ENCODE peak calls at places on chromosomes 13 and 19, in nine cellular contexts. Z is left ventricle myocardium inferior, W is transverse colon, O is neural progenitor cell, B is neuronal stem cell, N is tibial nerve, X is stomach, T is psoas muscle, D is tibial artery. A is an unnamed sample. For H3K4me1 and H3K27me3, the result is how much of the 10 kb centered on the place peaks cover.

GRCh38 chr19:17576758-17577532 is 21.5 kb downstream of the COLGALT1 start:
- DNase-seq in W (peak), Z (no peak), B (peak), D (no peak), N (peak), T (no peak), X (no peak), O (peak), A (no peak)

GRCh38 chr19:19822148-19822429 is 539 bp upstream of the ZNF506 start:
- DNase-seq in W (peak), D (peak), T (no peak), O (no peak), N (no peak), X (no peak), Z (no peak), B (no peak), A (no peak)

GRCh38 chr19:16368385-16369305 is 44.0 kb downstream of the KLF2 start:
- DNase-seq in X (no peak), B (no peak), T (no peak), O (no peak), D (no peak), W (no peak), N (no peak), Z (no peak), A (peak)

GRCh38 chr19:35139618-35139943 is 957 bp downstream of the FXYD1 start:
- DNase-seq in N (no peak), B (no peak), Z (no peak), X (no peak), O (no peak), T (no peak), W (no peak), D (no peak), A (no peak)

GRCh38 chr19:42277821-42278809 is 9.1 kb downstream of the CIC start:
- DNase-seq in T (no peak), D (no peak), Z (no peak), W (no peak), X (no peak), O (no peak), N (no peak), B (no peak), A (no peak)

GRCh38 chr13:45921337-45921736 is 69.8 kb upstream of the SIAH3 start:
- DNase-seq in Z (no peak), B (no peak), O (no peak), W (no peak), N (no peak), T (no peak), X (no peak), D (no peak), A (no peak)

GRCh38 chr13:49731766-49732165 is 40.5 kb upstream of the EBPL start:
- DNase-seq in O (no peak), N (no peak), D (no peak), X (no peak), B (no peak), W (no peak), T (no peak), Z (no peak), A (no peak)

GRCh38 chr13:50081899-50082425 is 66.7 kb downstream of the KCNRG start:
- DNase-seq in X (peak), W (peak), N (peak), D (peak), B (peak), T (peak), O (peak), Z (peak), A (peak)

GRCh38 chr19:11446652-11447301 is 11.3 kb downstream of the PRKCSH start:
- DNase-seq in Z (peak), O (peak), X (peak), D (peak), T (peak), B (no peak), W (peak), N (peak), A (no peak)

GRCh38 chr19:5154129-5154798 is 185.4 kb downstream of the KDM4B start:
- DNase-seq in Z (no peak), O (peak), X (peak), T (no peak), N (no peak), W (peak), B (no peak), D (no peak), A (peak)

GRCh38 chr13:27770809-27771208 is 21.5 kb upstream of the GSX1 start:
- DNase-seq in Z (no peak), N (no peak), B (no peak), W (peak), O (peak), D (no peak), T (no peak), X (no peak), A (no peak)

GRCh38 chr13:20188649-20189553 is 3.8 kb downstream of the GJB2 start:
- DNase-seq in X (no peak), B (no peak), Z (no peak), W (peak), O (peak), T (no peak), D (no peak), N (no peak), A (no peak)

GRCh38 chr13:100602472-100603142 is 14.0 kb upstream of the GGACT start:
- DNase-seq in B (no peak), X (no peak), W (no peak), Z (no peak), D (no peak), T (no peak), O (no peak), N (no peak), A (no peak)

GRCh38 chr19:36082916-36083315 is 28.0 kb upstream of the OVOL3 start:
- DNase-seq in N (no peak), T (no peak), O (no peak), X (no peak), B (no peak), D (no peak), W (no peak), Z (no peak), A (no peak)

GRCh38 chr19:10686661-10687517 is 14.3 kb upstream of the QTRT1 start:
- DNase-seq in D (peak), O (no peak), T (no peak), W (no peak), X (no peak), B (no peak), N (no peak), Z (peak), A (no peak)

GRCh38 chr13:70394149-70394548 is 285.9 kb upstream of the KLHL1 start:
- DNase-seq in D (no peak), W (no peak), X (no peak), Z (no peak), O (peak), N (no peak), B (no peak), T (no peak), A (no peak)

GRCh38 chr13:62964522-62964921 is 1548.9 kb upstream of the PCDH20 start:
- DNase-seq in Z (no peak), D (no peak), W (no peak), X (no peak), T (no peak), O (no peak), N (no peak), B (no peak), A (no peak)

GRCh38 chr13:101576977-101577376 is 124.5 kb downstream of the ITGBL1 start:
- DNase-seq in Z (no peak), W (no peak), B (no peak), O (no peak), N (no peak), T (no peak), D (no peak), X (no peak), A (no peak)

GRCh38 chr13:106103779-106104178 is 431.7 kb downstream of the EFNB2 start:
- DNase-seq in O (no peak), W (no peak), Z (no peak), N (no peak), X (no peak), D (no peak), B (no peak), T (no peak), A (no peak)

GRCh38 chr19:1122972-1123363 is 19.2 kb downstream of the GPX4 start:
- DNase-seq in N (no peak), T (peak), Z (no peak), B (peak), D (no peak), X (peak), W (peak), O (peak), A (no peak)

GRCh38 chr13:50412046-50412617 is 396.9 kb downstream of the KCNRG start:
- DNase-seq in D (no peak), N (no peak), Z (no peak), X (no peak), B (no peak), O (no peak), W (no peak), T (no peak), A (no peak)

GRCh38 chr13:32946558-32946957 is 69.7 kb upstream of the KL start:
- DNase-seq in N (no peak), O (no peak), D (no peak), Z (no peak), X (no peak), B (no peak), T (no peak), W (no peak), A (no peak)

GRCh38 chr13:98143157-98143553 is 261 bp downstream of the FARP1 start:
- DNase-seq in T (no peak), N (no peak), W (no peak), Z (peak), O (no peak), D (peak), X (no peak), B (peak), A (no peak)

GRCh38 chr19:35963514-35963913 is 27.3 kb downstream of the LRFN3 start:
- DNase-seq in D (no peak), Z (no peak), X (no peak), O (peak), W (no peak), B (peak), T (no peak), N (no peak), A (no peak)

GRCh38 chr19:22118132-22118531 is 65.8 kb downstream of the ZNF257 start:
- DNase-seq in X (no peak), B (no peak), W (no peak), D (no peak), O (no peak), N (no peak), T (no peak), Z (no peak), A (no peak)

GRCh38 chr19:18519962-18520847 is 1.7 kb downstream of the ELL start:
- DNase-seq in T (peak), N (peak), B (peak), X (peak), O (peak), D (peak), Z (peak), W (peak), A (peak)

GRCh38 chr19:38683393-38684077 is 36.1 kb downstream of the ACTN4 start:
- DNase-seq in Z (no peak), W (peak), X (peak), O (peak), T (peak), B (no peak), D (peak), N (no peak), A (peak)

GRCh38 chr13:114142137-114142550 is 9.7 kb upstream of the RASA3 start:
- DNase-seq in D (no peak), B (no peak), O (no peak), X (no peak), Z (no peak), W (no peak), N (no peak), T (no peak), A (no peak)

GRCh38 chr19:33306853-33307792 is 4.8 kb upstream of the CEBPA start:
- DNase-seq in O (no peak), Z (no peak), W (peak), D (no peak), X (peak), B (no peak), T (no peak), N (no peak), A (no peak)

DNA sequence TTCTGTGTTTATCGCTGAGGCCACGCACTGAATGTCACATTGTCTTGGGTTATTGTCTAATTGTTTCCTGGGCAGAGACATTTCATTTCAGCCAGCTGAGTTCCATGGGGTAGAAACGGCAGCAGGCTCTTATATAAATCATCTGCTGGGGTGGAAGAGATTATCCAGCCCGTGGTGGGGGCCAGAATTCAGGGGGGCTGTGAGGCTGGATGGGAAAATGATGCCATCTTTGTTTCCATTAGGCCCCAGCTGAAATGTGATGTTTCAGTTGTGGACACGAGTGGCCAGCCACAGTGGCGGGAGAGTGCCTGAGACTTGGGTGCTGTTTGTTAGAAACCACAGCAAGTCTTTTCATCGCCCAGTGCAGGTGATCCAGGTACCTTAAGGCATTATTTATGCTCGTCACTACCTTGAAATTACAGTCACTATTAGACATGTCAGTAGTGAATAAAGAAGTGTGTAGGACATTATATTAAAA is 82.6 kb upstream of the TM9SF2 start:
- DNase-seq in N (no peak), B (no peak), O (no peak), X (peak), T (no peak), D (no peak), W (no peak), Z (no peak), A (no peak)
- H3K4me1 ChIP-seq in N (under half), B (under half), O (under half), X (under half), T (under half), D (under half), W (under half), Z (under half), A (half or more)

GRCh38 chr13:111122631-111123030 is 7.5 kb downstream of the ARHGEF7 start:
- DNase-seq in W (no peak), B (no peak), Z (no peak), D (no peak), X (no peak), N (no peak), O (no peak), T (no peak), A (no peak)
- H3K27me3 ChIP-seq in W (under half), B (under half), Z (under half), D (under half), X (under half), N (under half), O (under half), T (under half), A (under half)

GRCh38 chr19:3104708-3104983 is 10.5 kb downstream of the GNA11 start:
- DNase-seq in T (no peak), B (no peak), O (no peak), D (no peak), Z (no peak), X (no peak), N (no peak), W (no peak), A (no peak)
- H3K27ac ChIP-seq in T (no peak), B (no peak), O (no peak), D (no peak), Z (peak), X (no peak), N (peak), W (peak), A (no peak)

DNA sequence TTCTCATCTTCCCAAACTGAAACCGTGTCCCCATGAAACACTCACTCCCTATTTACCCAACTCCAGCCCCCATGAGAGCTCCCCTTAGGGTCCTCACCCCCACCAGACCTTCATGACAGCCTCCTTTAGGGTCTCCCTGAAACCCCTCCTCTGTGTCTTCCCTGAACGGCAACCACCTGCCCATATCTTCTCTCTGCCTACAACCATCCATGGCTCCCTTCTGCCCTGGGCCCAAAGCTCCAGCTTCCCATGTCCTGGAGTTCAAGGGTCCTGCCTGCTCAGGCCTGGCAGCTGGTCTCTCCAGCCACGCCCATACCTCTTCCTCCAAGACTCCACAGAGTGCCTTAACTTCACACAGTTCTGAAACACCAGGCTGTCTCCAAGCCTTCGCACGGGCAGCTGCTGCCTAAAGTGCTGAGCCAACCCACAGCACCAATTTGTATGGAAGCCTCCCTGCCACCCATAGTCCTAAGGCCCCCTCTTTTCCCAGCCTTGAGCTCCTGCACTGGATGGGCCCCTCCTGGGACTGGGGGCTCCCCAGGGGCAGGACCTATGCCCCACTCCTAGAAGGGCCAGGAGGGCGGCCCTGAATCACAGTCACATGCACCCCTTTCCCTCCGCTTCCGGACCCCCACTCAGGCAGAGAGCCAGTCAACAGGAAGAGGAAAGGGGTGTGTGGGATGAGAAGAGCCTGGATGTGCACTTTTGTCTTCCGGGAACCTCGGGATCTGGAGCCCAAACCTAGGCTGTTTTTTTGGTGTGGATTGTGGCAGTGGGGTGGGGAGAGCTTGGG is 4.9 kb upstream of the FCER2 start:
- DNase-seq in B (no peak), Z (no peak), W (no peak), T (no peak), N (peak), D (peak), O (no peak), X (no peak), A (no peak)
- H3K4me1 ChIP-seq in B (under half), Z (under half), W (under half), T (under half), N (under half), D (under half), O (under half), X (under half), A (under half)